ENCODE peak calls at places on chromosomes 3 and 15, in six cellular contexts. One of them, this sample, is unnamed.

GRCh38 chr3:49519266-49519665 is 35.0 kb upstream of the BSN start:
- DNase-seq in left ventricle myocardium inferior: no peak
- DNase-seq in AG04450: no peak
- DNase-seq in transverse colon: no peak
- DNase-seq in astrocyte: no peak
- DNase-seq in H9: no peak
- DNase-seq in this sample: no peak

GRCh38 chr15:20353966-20354883 is 187.4 kb downstream of the GOLGA6L6 start:
- DNase-seq in left ventricle myocardium inferior: no peak
- DNase-seq in AG04450: no peak
- DNase-seq in transverse colon: no peak
- DNase-seq in astrocyte: no peak
- DNase-seq in H9: peak; percentile 33
- DNase-seq in this sample: peak; percentile 55

GRCh38 chr3:134441321-134441720 is 44.5 kb downstream of the ANAPC13 start:
- DNase-seq in left ventricle myocardium inferior: no peak
- DNase-seq in AG04450: no peak
- DNase-seq in transverse colon: no peak
- DNase-seq in astrocyte: no peak
- DNase-seq in H9: no peak
- DNase-seq in this sample: no peak

GRCh38 chr3:4351164-4351855 is 48.1 kb downstream of the SETMAR start:
- DNase-seq in left ventricle myocardium inferior: no peak
- DNase-seq in AG04450: no peak
- DNase-seq in transverse colon: no peak
- DNase-seq in astrocyte: peak; percentile 65
- DNase-seq in H9: no peak
- DNase-seq in this sample: no peak

GRCh38 chr3:43132883-43133743 is 27.2 kb upstream of the POMGNT2 start:
- DNase-seq in left ventricle myocardium inferior: no peak
- DNase-seq in AG04450: no peak
- DNase-seq in transverse colon: no peak
- DNase-seq in astrocyte: no peak
- DNase-seq in H9: no peak
- DNase-seq in this sample: no peak

GRCh38 chr15:57305009-57305408 is 71.3 kb upstream of the CGNL1 start:
- DNase-seq in left ventricle myocardium inferior: no peak
- DNase-seq in AG04450: no peak
- DNase-seq in transverse colon: no peak
- DNase-seq in astrocyte: no peak
- DNase-seq in H9: peak; percentile 10
- DNase-seq in this sample: no peak

GRCh38 chr15:64096486-64097431 is 977 bp downstream of the SNX1 start:
- DNase-seq in left ventricle myocardium inferior: no peak
- DNase-seq in AG04450: no peak
- DNase-seq in transverse colon: no peak
- DNase-seq in astrocyte: peak; percentile 36
- DNase-seq in H9: no peak
- DNase-seq in this sample: no peak

GRCh38 chr3:133750201-133750748 is 4.1 kb downstream of the TF start:
- DNase-seq in left ventricle myocardium inferior: no peak
- DNase-seq in AG04450: no peak
- DNase-seq in transverse colon: no peak
- DNase-seq in astrocyte: no peak
- DNase-seq in H9: no peak
- DNase-seq in this sample: no peak

GRCh38 chr3:164222200-164222599 is 856.1 kb downstream of the SI start:
- DNase-seq in left ventricle myocardium inferior: no peak
- DNase-seq in AG04450: no peak
- DNase-seq in transverse colon: no peak
- DNase-seq in astrocyte: no peak
- DNase-seq in H9: no peak
- DNase-seq in this sample: no peak

GRCh38 chr3:177443469-177443868 is 246.2 kb upstream of the TBL1XR1 start:
- DNase-seq in left ventricle myocardium inferior: no peak
- DNase-seq in AG04450: no peak
- DNase-seq in transverse colon: no peak
- DNase-seq in astrocyte: peak; percentile 73
- DNase-seq in H9: no peak
- DNase-seq in this sample: no peak
- H3K27ac ChIP-seq in left ventricle myocardium inferior: no peak overlapping the region
- H3K27ac ChIP-seq in AG04450: no peak overlapping the region
- H3K27ac ChIP-seq in transverse colon: peak overlapping the region; percentile 87
- H3K27ac ChIP-seq in astrocyte: no peak overlapping the region
- H3K27ac ChIP-seq in H9: no peak overlapping the region
- H3K27ac ChIP-seq in this sample: no peak overlapping the region

DNA sequence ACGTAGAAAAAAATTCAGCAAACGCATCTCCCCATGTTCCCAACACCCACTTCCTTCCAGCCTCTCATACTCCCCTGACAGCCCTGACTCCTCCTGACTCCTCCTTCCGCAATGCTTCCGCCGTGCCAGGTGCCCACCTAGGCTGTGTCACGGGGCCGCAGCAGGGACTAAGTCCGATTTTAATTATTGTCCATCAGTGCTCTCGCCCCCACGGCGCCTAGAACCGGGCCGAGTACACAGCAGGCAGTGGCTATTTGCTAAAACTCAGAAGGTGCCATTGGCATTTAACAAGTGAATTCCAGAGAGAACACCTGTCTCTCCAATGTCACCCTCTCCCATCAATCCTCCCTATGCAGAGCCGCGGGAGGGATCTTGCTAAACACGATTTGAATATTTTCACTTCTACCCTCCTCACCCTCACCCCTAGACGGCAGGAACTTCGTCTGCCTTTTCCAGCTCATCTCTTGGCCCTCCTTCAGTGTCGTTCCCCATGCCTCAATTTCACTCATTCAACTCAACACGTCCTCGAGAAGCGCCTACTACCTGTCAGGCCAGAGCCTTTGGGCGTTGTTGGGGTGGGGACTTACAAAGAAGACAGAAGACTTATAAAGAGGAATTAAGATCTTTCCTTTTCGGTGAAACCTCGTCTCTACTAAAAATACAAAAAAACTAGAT is 11.5 kb upstream of the SHF start:
- DNase-seq in left ventricle myocardium inferior: no peak
- DNase-seq in AG04450: no peak
- DNase-seq in transverse colon: peak; percentile 47
- DNase-seq in astrocyte: peak; percentile 8
- DNase-seq in H9: peak; percentile 40
- DNase-seq in this sample: no peak
- TF ChIP-seq CTCF in left ventricle myocardium inferior: peak; percentile 4
- TF ChIP-seq CTCF in AG04450: no peak
- TF ChIP-seq CTCF in transverse colon: no peak
- TF ChIP-seq CTCF in astrocyte: no peak
- TF ChIP-seq CTCF in H9: no peak
- TF ChIP-seq CTCF in this sample: no peak

GRCh38 chr15:45395956-45396355 is 17.6 kb upstream of the GATM start:
- DNase-seq in left ventricle myocardium inferior: no peak
- DNase-seq in AG04450: no peak
- DNase-seq in transverse colon: no peak
- DNase-seq in astrocyte: no peak
- DNase-seq in H9: no peak
- DNase-seq in this sample: no peak

GRCh38 chr15:45393851-45394250 is 15.5 kb upstream of the GATM start:
- DNase-seq in left ventricle myocardium inferior: no peak
- DNase-seq in AG04450: no peak
- DNase-seq in transverse colon: no peak
- DNase-seq in astrocyte: no peak
- DNase-seq in H9: peak; percentile 41
- DNase-seq in this sample: no peak

GRCh38 chr15:45391746-45392711 is 13.7 kb upstream of the GATM start:
- DNase-seq in left ventricle myocardium inferior: no peak
- DNase-seq in AG04450: no peak
- DNase-seq in transverse colon: no peak
- DNase-seq in astrocyte: no peak
- DNase-seq in H9: no peak
- DNase-seq in this sample: no peak

GRCh38 chr15:45397116-45397665 is 18.8 kb upstream of the GATM start:
- DNase-seq in left ventricle myocardium inferior: no peak
- DNase-seq in AG04450: no peak
- DNase-seq in transverse colon: no peak
- DNase-seq in astrocyte: no peak
- DNase-seq in H9: no peak
- DNase-seq in this sample: no peak

DNA sequence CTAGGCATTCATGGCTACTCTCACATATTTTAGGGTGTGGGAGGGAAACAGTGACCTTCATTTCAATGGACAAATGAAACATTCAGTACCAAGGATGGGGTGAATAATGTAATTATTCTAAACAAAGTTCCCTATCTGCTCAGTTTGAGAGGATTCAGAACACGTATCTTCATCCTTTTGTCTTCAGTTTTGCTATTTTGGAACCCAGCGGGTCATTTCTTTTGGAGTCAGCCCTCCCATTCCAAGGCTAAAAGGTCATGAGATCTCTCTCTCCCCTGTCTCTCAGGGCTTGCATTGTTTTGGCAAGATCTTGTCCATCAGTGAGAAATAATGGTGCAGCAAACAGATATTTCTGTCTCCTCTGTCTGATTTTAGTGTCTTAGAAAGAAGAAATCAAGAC is 16.3 kb upstream of the GATM start:
- DNase-seq in left ventricle myocardium inferior: no peak
- DNase-seq in AG04450: no peak
- DNase-seq in transverse colon: no peak
- DNase-seq in astrocyte: no peak
- DNase-seq in H9: no peak
- DNase-seq in this sample: no peak
- H3K27ac ChIP-seq in left ventricle myocardium inferior: no peak overlapping the region
- H3K27ac ChIP-seq in AG04450: no peak overlapping the region
- H3K27ac ChIP-seq in transverse colon: no peak overlapping the region
- H3K27ac ChIP-seq in astrocyte: no peak overlapping the region
- H3K27ac ChIP-seq in H9: no peak overlapping the region
- H3K27ac ChIP-seq in this sample: no peak overlapping the region

DNA sequence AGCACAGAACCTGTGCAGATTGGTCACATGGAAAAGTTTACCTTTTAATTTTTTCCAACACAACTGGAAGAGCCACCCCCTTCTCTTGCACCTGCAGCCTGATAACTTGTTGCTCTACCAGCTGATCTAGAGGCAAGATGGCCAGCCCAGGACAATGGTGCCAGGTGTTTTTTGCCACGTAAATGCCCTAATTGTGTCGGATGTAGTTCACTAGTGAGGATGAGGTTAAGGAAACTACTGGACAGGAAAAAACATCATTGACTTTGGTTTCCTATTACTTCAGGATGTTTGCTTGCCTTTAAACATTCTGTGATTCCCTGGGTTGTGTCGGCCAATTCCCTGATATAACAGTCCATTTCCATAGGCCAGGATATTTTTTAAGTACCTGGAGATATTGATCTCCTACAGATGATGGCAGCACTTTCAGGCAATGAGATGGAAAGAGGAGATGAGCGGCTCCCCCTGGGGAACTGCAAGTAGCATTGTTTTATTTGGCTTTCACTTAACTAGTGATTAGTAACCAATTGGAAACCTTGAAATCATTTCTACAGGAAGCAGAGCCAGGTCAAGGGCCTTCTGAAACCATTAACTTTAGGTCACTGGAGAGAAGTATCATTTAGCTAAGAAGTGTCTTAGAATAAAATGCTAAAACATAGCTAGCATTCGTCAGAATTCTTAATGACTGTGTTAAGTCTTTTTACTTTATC is 72.5 kb downstream of the OSBPL10 start:
- DNase-seq in left ventricle myocardium inferior: no peak
- DNase-seq in AG04450: no peak
- DNase-seq in transverse colon: no peak
- DNase-seq in astrocyte: peak; percentile 4
- DNase-seq in H9: no peak
- DNase-seq in this sample: no peak
- TF ChIP-seq CTCF in left ventricle myocardium inferior: no peak
- TF ChIP-seq CTCF in AG04450: peak; percentile 27
- TF ChIP-seq CTCF in transverse colon: no peak
- TF ChIP-seq CTCF in astrocyte: no peak
- TF ChIP-seq CTCF in H9: peak; percentile 44
- TF ChIP-seq CTCF in this sample: no peak

GRCh38 chr3:48422272-48422671 is 7.6 kb downstream of the PLXNB1 start:
- DNase-seq in left ventricle myocardium inferior: no peak
- DNase-seq in AG04450: no peak
- DNase-seq in transverse colon: no peak
- DNase-seq in astrocyte: no peak
- DNase-seq in H9: peak; percentile 42
- DNase-seq in this sample: no peak
- H3K27ac ChIP-seq in left ventricle myocardium inferior: no peak overlapping the region
- H3K27ac ChIP-seq in AG04450: no peak overlapping the region
- H3K27ac ChIP-seq in transverse colon: no peak overlapping the region
- H3K27ac ChIP-seq in astrocyte: no peak overlapping the region
- H3K27ac ChIP-seq in H9: no peak overlapping the region
- H3K27ac ChIP-seq in this sample: no peak overlapping the region

GRCh38 chr3:8424281-8424680 is 77.3 kb upstream of the LMCD1 start:
- DNase-seq in left ventricle myocardium inferior: no peak
- DNase-seq in AG04450: no peak
- DNase-seq in transverse colon: no peak
- DNase-seq in astrocyte: no peak
- DNase-seq in H9: no peak
- DNase-seq in this sample: no peak
- TF ChIP-seq CTCF in left ventricle myocardium inferior: no peak
- TF ChIP-seq CTCF in AG04450: no peak
- TF ChIP-seq CTCF in transverse colon: no peak
- TF ChIP-seq CTCF in astrocyte: no peak
- TF ChIP-seq CTCF in H9: no peak
- TF ChIP-seq CTCF in this sample: no peak

GRCh38 chr15:66008920-66009572 is 139.8 kb downstream of the RAB11A start:
- DNase-seq in left ventricle myocardium inferior: no peak
- DNase-seq in AG04450: no peak
- DNase-seq in transverse colon: peak; percentile 80
- DNase-seq in astrocyte: no peak
- DNase-seq in H9: no peak
- DNase-seq in this sample: no peak
- H3K27ac ChIP-seq in left ventricle myocardium inferior: no peak overlapping the region
- H3K27ac ChIP-seq in AG04450: no peak overlapping the region
- H3K27ac ChIP-seq in transverse colon: peak overlapping the region; percentile 57
- H3K27ac ChIP-seq in astrocyte: no peak overlapping the region
- H3K27ac ChIP-seq in H9: no peak overlapping the region
- H3K27ac ChIP-seq in this sample: no peak overlapping the region